ENCODE peak calls at places on chromosomes 11 and 22, in nine cellular contexts. Z is right atrium auricular region, Y is choroid plexus epithelial cell, R is cardiac muscle cell, A is RWPE2, O is uterus, X is neural progenitor cell, B is lower leg skin, G is stomach. S is an unnamed sample.

GRCh38 chr22:30513462-30513861 is 8.0 kb upstream of the SEC14L4 start:
- DNase-seq in Z (no peak), Y (no peak), R (no peak), A (no peak), O (no peak), X (no peak), B (no peak), G (no peak), S (no peak)

GRCh38 chr11:119727523-119728081 is 1.4 kb downstream of the NECTIN1 start:
- DNase-seq in Z (no peak), Y (no peak), R (no peak), A (no peak), O (peak; percentile 34), X (peak; percentile 95), B (no peak), G (peak; percentile 59), S (peak; percentile 10)

GRCh38 chr22:44037519-44038370 is 13.6 kb downstream of the PARVB start:
- DNase-seq in Z (peak; percentile 77), Y (peak; percentile 91), R (peak; percentile 82), A (peak; percentile 75), O (peak; percentile 63), X (no peak), B (no peak), G (no peak), S (no peak)

GRCh38 chr22:35299217-35299716 is 427 bp upstream of the TOM1 start:
- DNase-seq in Z (no peak), Y (peak; percentile 34), R (peak; percentile 36), A (no peak), O (no peak), X (no peak), B (no peak), G (no peak), S (no peak)

GRCh38 chr22:45204751-45205623 is 35.7 kb downstream of the KIAA0930 start:
- DNase-seq in Z (no peak), Y (no peak), R (no peak), A (no peak), O (no peak), X (no peak), B (no peak), G (no peak), S (no peak)

GRCh38 chr22:31250740-31251330 is 38.7 kb downstream of the LIMK2 start:
- DNase-seq in Z (no peak), Y (no peak), R (peak; percentile 51), A (no peak), O (no peak), X (no peak), B (no peak), G (no peak), S (no peak)

GRCh38 chr22:20117656-20118571 is 888 bp upstream of the TRMT2A start:
- DNase-seq in Z (no peak), Y (peak; percentile 34), R (peak; percentile 30), A (no peak), O (no peak), X (peak; percentile 51), B (no peak), G (no peak), S (peak; percentile 61)

GRCh38 chr11:116582621-116583020 is 190.2 kb downstream of the BUD13 start:
- DNase-seq in Z (no peak), Y (no peak), R (no peak), A (no peak), O (no peak), X (no peak), B (no peak), G (no peak), S (no peak)

GRCh38 chr11:81869337-81870065 is 864.2 kb downstream of the FAM181B start:
- DNase-seq in Z (no peak), Y (peak; percentile 53), R (peak; percentile 33), A (no peak), O (no peak), X (no peak), B (no peak), G (peak; percentile 44), S (peak; percentile 93)

GRCh38 chr22:32364210-32364609 is 6.5 kb downstream of the RFPL3 start:
- DNase-seq in Z (no peak), Y (no peak), R (no peak), A (no peak), O (no peak), X (no peak), B (no peak), G (no peak), S (no peak)

GRCh38 chr11:64019106-64020031 is 16.4 kb upstream of the FLRT1 start:
- DNase-seq in Z (no peak), Y (no peak), R (no peak), A (no peak), O (no peak), X (no peak), B (no peak), G (peak; percentile 63), S (no peak)

GRCh38 chr11:112345166-112345565 is 84.5 kb upstream of the PLET1 start:
- DNase-seq in Z (no peak), Y (no peak), R (no peak), A (no peak), O (no peak), X (no peak), B (peak; percentile 39), G (no peak), S (no peak)

GRCh38 chr11:112346586-112346985 is 85.9 kb upstream of the PLET1 start:
- DNase-seq in Z (no peak), Y (no peak), R (no peak), A (no peak), O (no peak), X (no peak), B (no peak), G (no peak), S (no peak)

GRCh38 chr11:112344040-112344413 is 83.4 kb upstream of the PLET1 start:
- DNase-seq in Z (no peak), Y (no peak), R (no peak), A (no peak), O (no peak), X (no peak), B (no peak), G (no peak), S (no peak)

GRCh38 chr11:112343368-112344039 is 82.8 kb upstream of the PLET1 start:
- DNase-seq in Z (no peak), Y (peak; percentile 81), R (peak; percentile 28), A (no peak), O (no peak), X (no peak), B (peak; percentile 61), G (no peak), S (no peak)

DNA sequence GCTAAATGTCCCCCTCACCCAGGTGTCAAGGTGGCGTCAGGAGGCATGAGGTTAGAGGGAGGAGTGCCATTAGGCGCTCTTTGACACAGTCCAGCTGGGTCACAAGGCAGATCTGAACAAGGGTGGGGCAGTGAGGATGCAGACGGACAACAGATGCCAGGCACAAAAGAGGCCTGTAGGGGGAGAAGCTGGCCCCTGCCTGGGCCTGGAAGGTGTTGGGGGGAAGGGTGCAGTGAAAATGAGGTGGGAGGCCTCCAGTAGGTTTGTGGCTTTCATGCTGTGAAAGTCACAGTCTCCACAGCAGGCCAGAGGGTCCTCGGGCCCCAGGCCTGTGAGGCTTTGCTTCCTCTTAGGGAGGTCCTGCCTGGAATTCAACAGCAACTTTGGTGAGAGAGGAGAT is 85.0 kb upstream of the PLET1 start:
- DNase-seq in Z (no peak), Y (no peak), R (no peak), A (no peak), O (no peak), X (peak; percentile 13), B (peak; percentile 68), G (no peak), S (no peak)
- TF ChIP-seq CTCF in Z (no peak), Y (peak; percentile 35), R (peak; percentile 8), A (no peak), O (no peak), X (peak; percentile 41), B (no peak), G (no peak), S (no peak)

DNA sequence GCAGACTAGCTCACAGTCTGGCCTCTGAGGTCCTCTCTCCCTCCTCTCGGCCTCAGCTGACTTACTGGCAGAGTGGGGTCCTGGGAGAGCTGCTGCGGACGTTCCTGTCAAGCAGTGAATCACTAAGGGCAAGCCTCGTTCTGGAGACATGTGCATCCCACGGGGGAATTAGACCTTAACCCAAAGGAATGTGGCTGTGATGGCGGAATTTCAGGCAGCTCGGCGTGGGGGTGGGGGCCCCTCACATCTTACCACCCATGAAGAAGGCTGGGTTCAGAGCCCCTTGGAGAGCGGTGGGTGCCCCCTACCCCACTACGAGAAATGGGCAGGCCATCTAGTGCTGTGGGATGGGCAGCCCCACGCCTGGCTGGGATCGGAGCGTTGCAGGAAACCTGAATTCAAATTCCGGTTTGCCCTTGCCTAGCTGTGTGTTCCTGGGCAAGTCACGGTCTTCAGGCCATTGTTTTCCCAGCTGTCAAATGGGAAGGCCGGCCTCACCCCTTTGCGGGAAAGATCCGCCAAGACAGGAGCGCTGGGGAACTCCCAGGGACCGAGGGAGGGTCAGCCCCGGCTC is 559 bp downstream of the LRRC32 start:
- DNase-seq in Z (no peak), Y (peak; percentile 96), R (peak; percentile 90), A (peak; percentile 32), O (peak; percentile 64), X (peak; percentile 46), B (peak; percentile 94), G (no peak), S (no peak)
- H3K4me3 ChIP-seq in Z (peak overlapping the region; percentile 49), Y (peak overlapping the region; percentile 66), R (peak overlapping the region; percentile 38), A (peak overlapping the region; percentile 18), O (peak overlapping the region; percentile 51), X (peak overlapping the region; percentile 56), B (peak overlapping the region; percentile 32), G (peak overlapping the region; percentile 76), S (peak overlapping the region; percentile 49)

GRCh38 chr11:128157423-128158298 is 429.7 kb downstream of the ETS1 start:
- DNase-seq in Z (no peak), Y (peak; percentile 90), R (peak; percentile 86), A (no peak), O (peak; percentile 21), X (peak; percentile 80), B (no peak), G (no peak), S (peak; percentile 71)
- TF ChIP-seq CTCF in Z (peak; percentile 71), Y (peak; percentile 72), R (peak; percentile 93), A (peak; percentile 98), O (peak; percentile 73), X (peak; percentile 92), B (no peak), G (peak; percentile 86), S (peak; percentile 69)

GRCh38 chr11:118606157-118606843 is 1.1 kb upstream of the PHLDB1 start:
- DNase-seq in Z (peak; percentile 58), Y (peak; percentile 75), R (peak; percentile 40), A (no peak), O (no peak), X (peak; percentile 52), B (peak; percentile 75), G (peak; percentile 22), S (no peak)
- H3K4me3 ChIP-seq in Z (no peak overlapping the region), Y (peak overlapping the region; percentile 0), R (no peak overlapping the region), A (no peak overlapping the region), O (no peak overlapping the region), X (no peak overlapping the region), B (no peak overlapping the region), G (no peak overlapping the region), S (no peak overlapping the region)

S was measured in GM12865.